ENCODE peak calls at places on chromosomes 6 and 20, in six cellular contexts. X is GF-D8; R is NCI-H1417 treated with DMSO at 0.1 percent for 48 hours; T is stimulated activated CD4-positive, alpha-beta T cell treated with anti-CD3 and anti-CD28 coated beads, Interleukin-1b, Interleukin-23, amount 100 ng/mL, for 1 hour; A is CD4-positive, alpha-beta T cell; B is NCI-H2029. J is an unnamed sample.

GRCh38 chr6:125824946-125825786 is 34.4 kb downstream of the NCOA7 start:
- DNase-seq in X (no peak), R (no peak), T (no peak), A (no peak), B (no peak), J (no peak)

GRCh38 chr20:56503911-56504310 is 20.6 kb upstream of the FAM209A start:
- DNase-seq in X (no peak), R (no peak), T (no peak), A (no peak), B (no peak), J (no peak)

GRCh38 chr6:167455371-167455770 is 130.5 kb downstream of the TTLL2 start:
- DNase-seq in X (no peak), R (no peak), T (no peak), A (no peak), B (no peak), J (no peak)

GRCh38 chr20:10793741-10794140 is 119.9 kb upstream of the JAG1 start:
- DNase-seq in X (no peak), R (no peak), T (no peak), A (no peak), B (peak), J (no peak)

GRCh38 chr6:32203435-32204267 is 11.2 kb upstream of the GPSM3 start:
- DNase-seq in X (no peak), R (no peak), T (no peak), A (no peak), B (no peak), J (no peak)

GRCh38 chr6:156883497-156884252 is 106.5 kb downstream of the ARID1B start:
- DNase-seq in X (no peak), R (peak), T (no peak), A (no peak), B (peak), J (no peak)

GRCh38 chr20:63969851-63970713 is at the start of gene ZNF512B:
- DNase-seq in X (no peak), R (no peak), T (no peak), A (peak), B (peak), J (peak)

GRCh38 chr20:52824494-52825216 is 147.5 kb upstream of the TSHZ2 start:
- DNase-seq in X (no peak), R (no peak), T (no peak), A (no peak), B (no peak), J (no peak)

GRCh38 chr6:150687508-150687907 is 87.8 kb downstream of the PLEKHG1 start:
- DNase-seq in X (no peak), R (no peak), T (no peak), A (no peak), B (no peak), J (no peak)

GRCh38 chr6:137894779-137895385 is 27.8 kb downstream of the TNFAIP3 start:
- DNase-seq in X (no peak), R (no peak), T (no peak), A (no peak), B (no peak), J (no peak)

GRCh38 chr6:30399390-30400058 is 54.6 kb downstream of the RPP21 start:
- DNase-seq in X (no peak), R (no peak), T (no peak), A (no peak), B (no peak), J (no peak)

GRCh38 chr20:37439223-37439933 is 81.7 kb upstream of the NNAT start:
- DNase-seq in X (no peak), R (no peak), T (no peak), A (no peak), B (no peak), J (no peak)

GRCh38 chr6:54981276-54981609 is 134.7 kb downstream of the FAM83B start:
- DNase-seq in X (no peak), R (no peak), T (no peak), A (no peak), B (no peak), J (no peak)

GRCh38 chr6:110033749-110034636 is 55.9 kb downstream of the GPR6 start:
- DNase-seq in X (no peak), R (no peak), T (no peak), A (no peak), B (no peak), J (no peak)

GRCh38 chr6:102944475-102944874 is 1551.0 kb downstream of the GRIK2 start:
- DNase-seq in X (no peak), R (no peak), T (no peak), A (no peak), B (no peak), J (no peak)

GRCh38 chr20:13142143-13142542 is 78.9 kb upstream of the ISM1 start:
- DNase-seq in X (no peak), R (no peak), T (no peak), A (no peak), B (no peak), J (no peak)

GRCh38 chr20:44832724-44833123 is 22.4 kb upstream of the RIMS4 start:
- DNase-seq in X (no peak), R (no peak), T (no peak), A (no peak), B (no peak), J (no peak)

GRCh38 chr6:28537065-28537464 is 11.4 kb downstream of the GPX5 start:
- DNase-seq in X (no peak), R (no peak), T (no peak), A (no peak), B (no peak), J (no peak)

GRCh38 chr6:136077834-136078576 is 172.1 kb downstream of the MTFR2 start:
- DNase-seq in X (no peak), R (no peak), T (no peak), A (no peak), B (no peak), J (no peak)

GRCh38 chr6:40529040-40529439 is 58.1 kb downstream of the LRFN2 start:
- DNase-seq in X (no peak), R (no peak), T (no peak), A (no peak), B (no peak), J (no peak)

GRCh38 chr6:111585241-111585968 is 20.3 kb downstream of the TRAF3IP2 start:
- DNase-seq in X (no peak), R (no peak), T (no peak), A (no peak), B (no peak), J (no peak)

GRCh38 chr6:76876922-76877553 is 586.3 kb downstream of the HTR1B start:
- DNase-seq in X (no peak), R (no peak), T (no peak), A (no peak), B (no peak), J (peak)

GRCh38 chr6:53860511-53860910 is 65.7 kb downstream of the LRRC1 start:
- DNase-seq in X (no peak), R (no peak), T (no peak), A (no peak), B (no peak), J (no peak)

GRCh38 chr20:63499333-63499969 is 568 bp upstream of the EEF1A2 start:
- DNase-seq in X (no peak), R (no peak), T (no peak), A (no peak), B (no peak), J (no peak)

GRCh38 chr20:4341804-4342560 is 326.6 kb upstream of the RNF24 start:
- DNase-seq in X (no peak), R (no peak), T (no peak), A (no peak), B (no peak), J (no peak)

GRCh38 chr6:66948106-66948505 is 1241.1 kb upstream of the EYS start:
- DNase-seq in X (no peak), R (no peak), T (no peak), A (no peak), B (no peak), J (no peak)

GRCh38 chr6:90424580-90424979 is 127.9 kb upstream of the BACH2 start:
- DNase-seq in X (no peak), R (no peak), T (no peak), A (no peak), B (no peak), J (no peak)

GRCh38 chr20:16205505-16205904 is 367.7 kb downstream of the KIF16B start:
- DNase-seq in X (no peak), R (no peak), T (no peak), A (no peak), B (no peak), J (no peak)

GRCh38 chr20:20084296-20084752 is 32.0 kb downstream of the CFAP61 start:
- DNase-seq in X (no peak), R (no peak), T (no peak), A (no peak), B (no peak), J (no peak)

GRCh38 chr6:37137201-37137880 is 32.6 kb upstream of the PIM1 start:
- DNase-seq in X (no peak), R (no peak), T (peak), A (no peak), B (no peak), J (peak)

GRCh38 chr6:113732384-113732966 is 124.7 kb upstream of the MARCKS start:
- DNase-seq in X (no peak), R (no peak), T (no peak), A (no peak), B (peak), J (no peak)

GRCh38 chr6:39076086-39076992 is 27.8 kb downstream of the GLP1R start:
- DNase-seq in X (no peak), R (no peak), T (no peak), A (no peak), B (no peak), J (no peak)

GRCh38 chr20:39773380-39774000 is 811.3 kb downstream of the DHX35 start:
- DNase-seq in X (no peak), R (no peak), T (no peak), A (no peak), B (no peak), J (no peak)